ENCODE peak calls at places on chromosomes 4 and X, in ten cellular contexts. One of them, this sample, is unnamed.

GRCh38 chr4:148716361-148717063 is 274.3 kb upstream of the NR3C2 start:
- DNase-seq in breast epithelium: no peak
- DNase-seq in A549: no peak
- DNase-seq in heart left ventricle: no peak
- DNase-seq in gastrocnemius medialis: no peak
- DNase-seq in GM12892: no peak
- DNase-seq in transverse colon: no peak
- DNase-seq in H54: no peak
- DNase-seq in NB4: no peak
- DNase-seq in endothelial cell of umbilical vein: peak
- DNase-seq in this sample: no peak

GRCh38 chr4:41418444-41418843 is 119.5 kb upstream of the LIMCH1 start:
- DNase-seq in breast epithelium: peak
- DNase-seq in A549: no peak
- DNase-seq in heart left ventricle: peak
- DNase-seq in gastrocnemius medialis: peak
- DNase-seq in GM12892: no peak
- DNase-seq in transverse colon: peak
- DNase-seq in H54: no peak
- DNase-seq in NB4: no peak
- DNase-seq in endothelial cell of umbilical vein: no peak
- DNase-seq in this sample: peak

GRCh38 chr4:56261027-56261426 is 126.3 kb downstream of the AASDH start:
- DNase-seq in breast epithelium: no peak
- DNase-seq in A549: no peak
- DNase-seq in heart left ventricle: no peak
- DNase-seq in gastrocnemius medialis: no peak
- DNase-seq in GM12892: no peak
- DNase-seq in transverse colon: no peak
- DNase-seq in H54: no peak
- DNase-seq in NB4: no peak
- DNase-seq in endothelial cell of umbilical vein: no peak
- DNase-seq in this sample: no peak

GRCh38 chrX:138710311-138710791 is 1.2 kb downstream of the FGF13 start:
- DNase-seq in breast epithelium: no peak
- DNase-seq in A549: peak
- DNase-seq in heart left ventricle: no peak
- DNase-seq in gastrocnemius medialis: no peak
- DNase-seq in GM12892: no peak
- DNase-seq in transverse colon: no peak
- DNase-seq in H54: no peak
- DNase-seq in NB4: no peak
- DNase-seq in endothelial cell of umbilical vein: no peak
- DNase-seq in this sample: no peak

GRCh38 chr4:123170843-123171242 is 225.8 kb upstream of the SPRY1 start:
- DNase-seq in breast epithelium: no peak
- DNase-seq in A549: no peak
- DNase-seq in heart left ventricle: no peak
- DNase-seq in gastrocnemius medialis: no peak
- DNase-seq in GM12892: no peak
- DNase-seq in transverse colon: no peak
- DNase-seq in H54: no peak
- DNase-seq in NB4: no peak
- DNase-seq in endothelial cell of umbilical vein: no peak
- DNase-seq in this sample: no peak

GRCh38 chrX:108221481-108221880 is 129.9 kb downstream of the ATG4A start:
- DNase-seq in breast epithelium: no peak
- DNase-seq in A549: no peak
- DNase-seq in heart left ventricle: no peak
- DNase-seq in gastrocnemius medialis: no peak
- DNase-seq in GM12892: no peak
- DNase-seq in transverse colon: no peak
- DNase-seq in H54: no peak
- DNase-seq in NB4: no peak
- DNase-seq in endothelial cell of umbilical vein: no peak
- DNase-seq in this sample: no peak

GRCh38 chr4:65791807-65792308 is 121.6 kb upstream of the EPHA5 start:
- DNase-seq in breast epithelium: no peak
- DNase-seq in A549: peak
- DNase-seq in heart left ventricle: no peak
- DNase-seq in gastrocnemius medialis: no peak
- DNase-seq in GM12892: no peak
- DNase-seq in transverse colon: no peak
- DNase-seq in H54: no peak
- DNase-seq in NB4: peak
- DNase-seq in endothelial cell of umbilical vein: peak
- DNase-seq in this sample: no peak

GRCh38 chr4:80026080-80026479 is 46.9 kb downstream of the ANTXR2 start:
- DNase-seq in breast epithelium: no peak
- DNase-seq in A549: peak
- DNase-seq in heart left ventricle: no peak
- DNase-seq in gastrocnemius medialis: no peak
- DNase-seq in GM12892: no peak
- DNase-seq in transverse colon: no peak
- DNase-seq in H54: no peak
- DNase-seq in NB4: peak
- DNase-seq in endothelial cell of umbilical vein: peak
- DNase-seq in this sample: no peak

GRCh38 chr4:147108409-147108808 is 162.7 kb upstream of the TTC29 start:
- DNase-seq in breast epithelium: no peak
- DNase-seq in A549: no peak
- DNase-seq in heart left ventricle: no peak
- DNase-seq in gastrocnemius medialis: no peak
- DNase-seq in GM12892: no peak
- DNase-seq in transverse colon: no peak
- DNase-seq in H54: no peak
- DNase-seq in NB4: no peak
- DNase-seq in endothelial cell of umbilical vein: no peak
- DNase-seq in this sample: no peak

GRCh38 chrX:69107231-69107739 is 58.0 kb downstream of the PJA1 start:
- DNase-seq in breast epithelium: no peak
- DNase-seq in A549: no peak
- DNase-seq in heart left ventricle: no peak
- DNase-seq in gastrocnemius medialis: no peak
- DNase-seq in GM12892: no peak
- DNase-seq in transverse colon: no peak
- DNase-seq in H54: no peak
- DNase-seq in NB4: no peak
- DNase-seq in endothelial cell of umbilical vein: no peak
- DNase-seq in this sample: no peak

GRCh38 chrX:69104756-69105434 is 60.4 kb downstream of the PJA1 start:
- DNase-seq in breast epithelium: no peak
- DNase-seq in A549: no peak
- DNase-seq in heart left ventricle: no peak
- DNase-seq in gastrocnemius medialis: no peak
- DNase-seq in GM12892: no peak
- DNase-seq in transverse colon: no peak
- DNase-seq in H54: no peak
- DNase-seq in NB4: no peak
- DNase-seq in endothelial cell of umbilical vein: no peak
- DNase-seq in this sample: no peak

GRCh38 chrX:69109036-69109663 is 56.1 kb downstream of the PJA1 start:
- DNase-seq in breast epithelium: no peak
- DNase-seq in A549: no peak
- DNase-seq in heart left ventricle: no peak
- DNase-seq in gastrocnemius medialis: no peak
- DNase-seq in GM12892: no peak
- DNase-seq in transverse colon: no peak
- DNase-seq in H54: no peak
- DNase-seq in NB4: no peak
- DNase-seq in endothelial cell of umbilical vein: no peak
- DNase-seq in this sample: no peak

GRCh38 chrX:69109706-69110635 is 55.3 kb downstream of the PJA1 start:
- DNase-seq in breast epithelium: peak
- DNase-seq in A549: peak
- DNase-seq in heart left ventricle: no peak
- DNase-seq in gastrocnemius medialis: peak
- DNase-seq in GM12892: no peak
- DNase-seq in transverse colon: no peak
- DNase-seq in H54: peak
- DNase-seq in NB4: no peak
- DNase-seq in endothelial cell of umbilical vein: no peak
- DNase-seq in this sample: no peak

DNA sequence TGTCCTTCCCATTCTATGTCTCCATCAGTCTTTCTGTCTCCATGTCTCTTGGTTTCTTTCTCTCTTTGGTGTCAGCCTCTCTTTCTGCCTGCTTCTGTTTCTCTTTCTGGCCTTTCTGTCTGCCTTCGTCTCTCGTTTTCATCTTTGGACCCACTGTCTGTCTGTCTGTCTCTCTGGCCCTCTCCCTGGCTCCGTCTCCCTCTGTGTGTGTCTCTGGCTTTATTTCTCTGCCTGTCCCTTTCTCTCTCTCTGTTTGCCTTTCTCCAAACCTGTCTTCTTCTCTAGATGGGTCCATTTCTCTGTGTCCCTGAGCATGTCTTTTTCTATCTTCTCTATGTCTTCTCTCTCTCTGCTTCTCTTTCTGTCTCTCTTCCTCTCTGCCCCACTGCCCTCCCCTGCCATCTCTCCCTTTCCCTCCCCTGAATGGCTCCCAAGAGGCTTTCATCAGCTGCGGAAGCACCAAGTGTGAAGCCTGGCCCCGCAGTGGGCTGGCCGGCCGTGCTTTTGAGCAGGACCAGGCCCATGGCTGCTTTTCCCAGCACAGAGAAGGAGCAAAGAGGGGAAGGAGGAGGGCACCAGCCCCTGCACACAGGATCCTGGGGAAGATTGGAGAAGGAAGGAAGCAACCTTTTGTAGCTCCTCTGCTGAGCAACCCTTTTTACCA is 57.4 kb downstream of the PJA1 start:
- DNase-seq in breast epithelium: no peak
- DNase-seq in A549: no peak
- DNase-seq in heart left ventricle: no peak
- DNase-seq in gastrocnemius medialis: no peak
- DNase-seq in GM12892: no peak
- DNase-seq in transverse colon: no peak
- DNase-seq in H54: no peak
- DNase-seq in NB4: no peak
- DNase-seq in endothelial cell of umbilical vein: no peak
- DNase-seq in this sample: no peak
- TF ChIP-seq POLR2A in breast epithelium: no peak
- TF ChIP-seq POLR2A in A549: no peak
- TF ChIP-seq POLR2A in heart left ventricle: no peak
- TF ChIP-seq POLR2A in gastrocnemius medialis: no peak
- TF ChIP-seq POLR2A in GM12892: no peak
- TF ChIP-seq POLR2A in transverse colon: no peak
- TF ChIP-seq POLR2A in H54: no peak
- TF ChIP-seq POLR2A in NB4: no peak
- TF ChIP-seq POLR2A in endothelial cell of umbilical vein: no peak
- TF ChIP-seq POLR2A in this sample: no peak

GRCh38 chrX:132216806-132217202 is 2.4 kb downstream of the RAP2C start:
- DNase-seq in breast epithelium: no peak
- DNase-seq in A549: peak
- DNase-seq in heart left ventricle: no peak
- DNase-seq in gastrocnemius medialis: no peak
- DNase-seq in GM12892: no peak
- DNase-seq in transverse colon: no peak
- DNase-seq in H54: no peak
- DNase-seq in NB4: peak
- DNase-seq in endothelial cell of umbilical vein: peak
- DNase-seq in this sample: no peak

GRCh38 chrX:132217203-132218073 is 1.8 kb downstream of the RAP2C start:
- DNase-seq in breast epithelium: peak
- DNase-seq in A549: peak
- DNase-seq in heart left ventricle: peak
- DNase-seq in gastrocnemius medialis: peak
- DNase-seq in GM12892: peak
- DNase-seq in transverse colon: peak
- DNase-seq in H54: peak
- DNase-seq in NB4: peak
- DNase-seq in endothelial cell of umbilical vein: peak
- DNase-seq in this sample: peak

GRCh38 chrX:132218100-132218807 is 993 bp downstream of the RAP2C start:
- DNase-seq in breast epithelium: peak
- DNase-seq in A549: peak
- DNase-seq in heart left ventricle: peak
- DNase-seq in gastrocnemius medialis: peak
- DNase-seq in GM12892: peak
- DNase-seq in transverse colon: peak
- DNase-seq in H54: peak
- DNase-seq in NB4: peak
- DNase-seq in endothelial cell of umbilical vein: peak
- DNase-seq in this sample: peak

GRCh38 chrX:132216283-132216682 is 3.0 kb downstream of the RAP2C start:
- DNase-seq in breast epithelium: no peak
- DNase-seq in A549: no peak
- DNase-seq in heart left ventricle: no peak
- DNase-seq in gastrocnemius medialis: no peak
- DNase-seq in GM12892: no peak
- DNase-seq in transverse colon: no peak
- DNase-seq in H54: no peak
- DNase-seq in NB4: peak
- DNase-seq in endothelial cell of umbilical vein: no peak
- DNase-seq in this sample: no peak

DNA sequence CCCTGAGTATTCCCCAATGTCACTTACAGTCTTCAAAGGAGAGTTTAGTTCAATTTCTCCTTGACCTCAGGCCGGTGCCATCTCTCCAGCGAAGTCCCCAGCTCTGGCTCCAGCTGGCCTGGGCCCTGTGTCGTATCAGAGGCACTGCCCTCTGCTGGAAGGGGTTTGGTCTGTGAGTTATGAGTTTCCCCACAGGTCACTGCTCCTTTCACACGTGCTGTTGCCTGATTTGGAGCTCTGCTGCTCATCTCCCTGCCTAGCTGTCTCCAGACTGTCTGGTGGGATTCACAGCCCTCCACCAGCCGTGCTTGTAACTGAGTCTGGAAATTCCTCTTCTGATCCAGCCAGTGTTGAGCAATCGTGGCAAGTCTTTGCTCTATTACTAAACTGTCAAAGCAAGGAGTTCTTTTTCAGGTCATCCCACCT is at the start of gene RAP2C:
- DNase-seq in breast epithelium: peak
- DNase-seq in A549: peak
- DNase-seq in heart left ventricle: peak
- DNase-seq in gastrocnemius medialis: peak
- DNase-seq in GM12892: peak
- DNase-seq in transverse colon: peak
- DNase-seq in H54: peak
- DNase-seq in NB4: peak
- DNase-seq in endothelial cell of umbilical vein: peak
- DNase-seq in this sample: peak
- TF ChIP-seq POLR2A in breast epithelium: no peak
- TF ChIP-seq POLR2A in A549: no peak
- TF ChIP-seq POLR2A in heart left ventricle: no peak
- TF ChIP-seq POLR2A in gastrocnemius medialis: peak
- TF ChIP-seq POLR2A in GM12892: no peak
- TF ChIP-seq POLR2A in transverse colon: peak
- TF ChIP-seq POLR2A in H54: no peak
- TF ChIP-seq POLR2A in NB4: no peak
- TF ChIP-seq POLR2A in endothelial cell of umbilical vein: no peak
- TF ChIP-seq POLR2A in this sample: no peak

GRCh38 chrX:102720237-102721168 is at the start of gene GPRASP3:
- DNase-seq in breast epithelium: peak
- DNase-seq in A549: peak
- DNase-seq in heart left ventricle: peak
- DNase-seq in gastrocnemius medialis: peak
- DNase-seq in GM12892: peak
- DNase-seq in transverse colon: peak
- DNase-seq in H54: no peak
- DNase-seq in NB4: no peak
- DNase-seq in endothelial cell of umbilical vein: peak
- DNase-seq in this sample: peak
- TF ChIP-seq POLR2A in breast epithelium: no peak
- TF ChIP-seq POLR2A in A549: peak
- TF ChIP-seq POLR2A in heart left ventricle: no peak
- TF ChIP-seq POLR2A in gastrocnemius medialis: no peak
- TF ChIP-seq POLR2A in GM12892: peak
- TF ChIP-seq POLR2A in transverse colon: no peak
- TF ChIP-seq POLR2A in H54: no peak
- TF ChIP-seq POLR2A in NB4: no peak
- TF ChIP-seq POLR2A in endothelial cell of umbilical vein: peak
- TF ChIP-seq POLR2A in this sample: no peak

GRCh38 chr4:151251922-151252321 is 25.0 kb upstream of the PRSS48 start:
- DNase-seq in breast epithelium: no peak
- DNase-seq in A549: no peak
- DNase-seq in heart left ventricle: no peak
- DNase-seq in gastrocnemius medialis: no peak
- DNase-seq in GM12892: no peak
- DNase-seq in transverse colon: no peak
- DNase-seq in H54: no peak
- DNase-seq in NB4: no peak
- DNase-seq in endothelial cell of umbilical vein: peak
- DNase-seq in this sample: no peak
- TF ChIP-seq POLR2A in breast epithelium: no peak
- TF ChIP-seq POLR2A in A549: no peak
- TF ChIP-seq POLR2A in heart left ventricle: no peak
- TF ChIP-seq POLR2A in gastrocnemius medialis: no peak
- TF ChIP-seq POLR2A in GM12892: no peak
- TF ChIP-seq POLR2A in transverse colon: no peak
- TF ChIP-seq POLR2A in H54: no peak
- TF ChIP-seq POLR2A in NB4: no peak
- TF ChIP-seq POLR2A in endothelial cell of umbilical vein: no peak
- TF ChIP-seq POLR2A in this sample: no peak